ENCODE peak calls at places on chromosomes 2 and 18, in seven cellular contexts. M, Q, F, V, K, B and H are unnamed samples.

GRCh38 chr2:73269686-73270465 is 14.4 kb downstream of the FBXO41 start:
- DNase-seq in M (no peak), F (no peak), Q (no peak), V (no peak), K (no peak), B (no peak), H (no peak)

GRCh38 chr18:43596106-43596712 is 318.9 kb upstream of the SYT4 start:
- DNase-seq in Q (no peak), F (no peak), V (peak; percentile 43), B (no peak), M (no peak), K (no peak), H (no peak)

GRCh38 chr2:153145470-153145869 is 333.1 kb downstream of the RPRM start:
- DNase-seq in K (no peak), Q (no peak), B (no peak), M (no peak), V (no peak), F (no peak), H (no peak)

GRCh38 chr2:240166761-240167587 is 26.5 kb upstream of the OTOS start:
- DNase-seq in F (no peak), V (no peak), B (no peak), Q (no peak), M (peak; percentile 55), K (no peak), H (no peak)

GRCh38 chr18:55982992-55983391 is 395.0 kb upstream of the TCF4 start:
- DNase-seq in K (no peak), M (no peak), V (no peak), Q (no peak), F (no peak), B (no peak), H (no peak)

GRCh38 chr2:108423502-108424251 is 25.3 kb upstream of the GCC2 start:
- DNase-seq in F (no peak), V (no peak), M (no peak), K (no peak), B (no peak), Q (no peak), H (no peak)

GRCh38 chr2:62919041-62919440 is 131.6 kb upstream of the OTX1 start:
- DNase-seq in K (no peak), V (no peak), F (no peak), M (no peak), Q (no peak), B (no peak), H (no peak)

GRCh38 chr2:55839182-55839819 is 84.3 kb downstream of the EFEMP1 start:
- DNase-seq in Q (peak; percentile 54), F (no peak), B (no peak), V (peak; percentile 38), M (no peak), K (no peak), H (no peak)

GRCh38 chr2:46952171-46952570 is 36.6 kb upstream of the MCFD2 start:
- DNase-seq in F (no peak), Q (no peak), K (no peak), V (no peak), B (no peak), M (no peak), H (no peak)

GRCh38 chr18:44927127-44927849 is 246.6 kb downstream of the SETBP1 start:
- DNase-seq in F (no peak), M (no peak), V (no peak), B (no peak), K (no peak), Q (no peak), H (no peak)

GRCh38 chr2:33521791-33522281 is 45.4 kb downstream of the RASGRP3 start:
- DNase-seq in Q (no peak), F (no peak), B (no peak), V (no peak), M (no peak), K (no peak), H (no peak)

GRCh38 chr18:61606068-61606660 is 272.9 kb downstream of the CDH20 start:
- DNase-seq in Q (no peak), B (no peak), V (peak; percentile 54), F (peak; percentile 33), M (no peak), K (peak; percentile 74), H (peak; percentile 87)

GRCh38 chr2:44178950-44179349 is 10.3 kb downstream of the PPM1B start:
- DNase-seq in F (no peak), B (no peak), Q (no peak), K (no peak), V (no peak), M (no peak), H (no peak)

GRCh38 chr18:26540041-26540628 is 8.2 kb downstream of the KCTD1 start:
- DNase-seq in K (no peak), M (no peak), Q (no peak), V (no peak), B (no peak), F (no peak), H (no peak)

GRCh38 chr2:234676109-234676858 is 179.4 kb upstream of the ARL4C start:
- DNase-seq in V (no peak), B (no peak), K (peak; percentile 11), F (no peak), M (no peak), Q (no peak), H (no peak)
- H3K27ac ChIP-seq in V (no peak overlapping the region), B (no peak overlapping the region), K (no peak overlapping the region), F (no peak overlapping the region), M (no peak overlapping the region), Q (peak overlapping the region; percentile 61), H (no peak overlapping the region)

GRCh38 chr2:174339971-174340399 is 5.2 kb downstream of the SP9 start:
- DNase-seq in B (no peak), M (peak; percentile 72), V (no peak), Q (no peak), K (no peak), F (no peak), H (no peak)

GRCh38 chr2:174339571-174339966 is 4.8 kb downstream of the SP9 start:
- DNase-seq in M (no peak), B (no peak), V (no peak), F (no peak), Q (no peak), K (no peak), H (no peak)

GRCh38 chr2:174338155-174338495 is 3.4 kb downstream of the SP9 start:
- DNase-seq in M (no peak), B (no peak), Q (no peak), F (no peak), K (no peak), V (no peak), H (no peak)

GRCh38 chr2:174337337-174338154 is 2.8 kb downstream of the SP9 start:
- DNase-seq in K (no peak), F (no peak), B (no peak), M (peak; percentile 75), V (peak; percentile 70), Q (no peak), H (no peak)

DNA sequence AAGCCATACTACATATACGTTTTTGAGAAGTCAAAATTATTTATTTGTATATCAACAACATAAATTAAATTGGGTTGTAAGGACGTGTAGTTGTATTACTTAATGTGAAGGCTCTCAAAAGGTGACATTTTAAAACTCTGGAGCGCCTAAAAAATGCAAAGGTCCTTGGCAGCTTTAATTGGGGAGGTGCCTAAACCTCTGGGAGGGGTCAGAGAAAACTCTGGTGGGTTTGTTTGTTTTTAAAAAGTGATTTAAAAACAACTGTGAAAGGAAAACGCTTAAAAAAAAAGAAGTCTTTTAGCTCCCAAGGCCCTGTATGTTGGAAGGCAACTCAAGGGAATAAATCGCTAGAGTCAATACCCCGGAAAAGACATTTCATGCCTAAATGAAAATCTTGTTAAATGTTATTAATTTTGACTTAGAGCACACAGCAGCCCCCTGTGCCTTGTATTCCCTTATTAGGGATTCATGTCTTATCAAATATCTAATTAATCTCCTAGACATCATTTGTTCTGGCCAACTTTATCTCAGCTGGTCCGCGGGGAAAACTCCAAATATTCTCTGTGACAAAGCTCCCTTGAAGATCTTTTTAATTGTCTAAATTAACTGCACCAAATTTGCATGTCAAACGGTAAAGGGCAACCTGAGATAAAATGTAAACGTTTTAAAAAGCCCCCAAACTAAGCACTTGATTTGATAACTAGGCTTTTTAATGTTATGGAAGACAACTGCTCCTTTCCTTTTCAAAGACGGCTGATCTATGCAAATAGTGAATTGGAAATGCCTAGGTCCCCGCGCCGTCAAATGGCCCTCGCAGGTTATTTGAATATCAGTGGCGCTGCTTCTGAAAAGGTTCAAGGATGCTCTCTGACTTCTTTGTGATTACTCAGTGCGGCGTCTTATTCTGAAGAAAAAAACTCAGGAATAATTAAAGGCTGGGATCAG is 4.1 kb downstream of the SP9 start:
- DNase-seq in B (no peak), V (no peak), F (no peak), K (no peak), Q (no peak), M (no peak), H (no peak)
- H3K4me1 ChIP-seq in B (peaks cover 86% of the 10 kb centered on the region), V (peaks cover 18% of the 10 kb centered on the region), F (peaks cover 77% of the 10 kb centered on the region), K (peaks cover 71% of the 10 kb centered on the region), Q (peaks cover 83% of the 10 kb centered on the region), M (no peaks in the 10 kb centered on the region), H (no peaks in the 10 kb centered on the region)

GRCh38 chr2:3647831-3648651 is 10.0 kb upstream of the ALLC start:
- DNase-seq in K (no peak), M (peak; percentile 24), Q (no peak), V (no peak), B (no peak), F (no peak), H (no peak)

GRCh38 chr2:3649581-3649980 is 8.4 kb upstream of the ALLC start:
- DNase-seq in V (no peak), F (no peak), Q (no peak), M (no peak), K (no peak), B (no peak), H (no peak)

GRCh38 chr2:3651686-3652516 is 6.1 kb upstream of the ALLC start:
- DNase-seq in B (peak; percentile 26), V (peak; percentile 31), M (no peak), F (no peak), K (no peak), Q (peak; percentile 62), H (peak; percentile 55)

GRCh38 chr2:3648652-3649177 is 9.3 kb upstream of the ALLC start:
- DNase-seq in Q (no peak), B (no peak), V (no peak), K (no peak), F (no peak), M (no peak), H (no peak)

DNA sequence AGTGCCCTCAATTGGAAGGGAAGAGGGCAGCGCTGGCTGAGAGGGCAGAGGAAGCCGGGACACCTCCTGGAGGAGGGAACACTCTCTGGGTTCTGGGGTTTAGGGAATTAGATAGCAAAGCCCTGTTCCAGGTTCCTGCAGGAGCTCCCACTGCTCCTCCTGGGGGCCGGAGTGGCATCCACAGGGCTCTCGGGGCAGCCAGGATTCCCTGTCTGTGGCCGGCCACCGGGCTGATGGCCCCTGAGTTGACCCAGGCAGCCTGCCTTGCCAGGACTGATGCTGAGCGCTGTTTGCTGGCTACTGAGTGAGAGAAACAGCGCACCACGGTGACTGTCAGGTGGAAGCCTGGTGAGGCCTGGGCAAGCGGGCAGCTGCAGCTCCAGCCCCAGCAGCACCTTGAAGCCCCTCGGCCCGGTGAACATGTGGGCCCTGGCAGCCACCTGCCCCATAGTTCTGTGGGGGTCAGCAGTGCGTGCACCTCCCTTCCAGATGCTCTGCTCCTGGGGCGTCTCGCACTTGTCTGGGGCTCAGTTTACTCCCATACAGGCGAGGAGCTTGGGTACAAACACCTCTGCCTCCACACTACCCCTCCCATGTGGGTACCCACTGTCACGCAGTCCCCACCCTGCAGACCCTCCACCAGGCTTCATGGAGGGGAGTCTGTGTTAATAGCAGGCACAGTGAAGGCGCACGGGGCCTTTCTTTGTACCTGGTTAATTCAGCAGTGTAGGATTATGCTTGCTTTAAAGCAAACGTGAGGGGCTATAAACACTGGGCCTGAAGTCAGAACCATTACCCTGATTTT is 7.7 kb upstream of the ALLC start:
- DNase-seq in V (no peak), K (no peak), M (no peak), B (no peak), Q (no peak), F (no peak), H (peak; percentile 36)
- H3K27ac ChIP-seq in V (no peak overlapping the region), K (no peak overlapping the region), M (no peak overlapping the region), B (no peak overlapping the region), Q (no peak overlapping the region), F (peak overlapping the region; percentile 18), H (no peak overlapping the region)

GRCh38 chr18:54612237-54612636 is 21.2 kb downstream of the DYNAP start:
- DNase-seq in F (no peak), Q (no peak), M (no peak), K (no peak), B (no peak), V (no peak), H (no peak)
- H3K4me1 ChIP-seq in F (no peaks in the 10 kb centered on the region), Q (peaks cover 19% of the 10 kb centered on the region), M (no peaks in the 10 kb centered on the region), K (no peaks in the 10 kb centered on the region), B (no peaks in the 10 kb centered on the region), V (peaks cover 1% of the 10 kb centered on the region), H (no peaks in the 10 kb centered on the region)